ENCODE peak calls at places on chromosomes 11 and 22, in nine cellular contexts. I, E, N, L, R, F, U, Z and S are unnamed samples.

GRCh38 chr11:111336582-111337256 is 38.4 kb downstream of the POU2AF3 start:
- DNase-seq in I (no peak), E (no peak), N (no peak), L (no peak), R (no peak), F (no peak), U (peak; percentile 56), Z (no peak), S (peak; percentile 57)

GRCh38 chr22:23119492-23120414 is 22.0 kb downstream of the RSPH14 start:
- DNase-seq in I (peak; percentile 70), E (peak; percentile 52), N (peak; percentile 62), L (no peak), R (no peak), F (no peak), U (no peak), Z (no peak), S (no peak)

GRCh38 chr11:15645201-15645600 is 530.5 kb downstream of the INSC start:
- DNase-seq in I (no peak), E (no peak), N (no peak), L (no peak), R (no peak), F (no peak), U (no peak), Z (no peak), S (no peak)

GRCh38 chr22:30116362-30117117 is 36.3 kb downstream of the HORMAD2 start:
- DNase-seq in I (no peak), E (no peak), N (no peak), L (no peak), R (no peak), F (no peak), U (no peak), Z (no peak), S (no peak)

GRCh38 chr11:117011541-117011908 is 86.7 kb downstream of the SIK3 start:
- DNase-seq in I (no peak), E (no peak), N (no peak), L (no peak), R (no peak), F (no peak), U (no peak), Z (no peak), S (no peak)

GRCh38 chr11:7583248-7583647 is 69.4 kb downstream of the PPFIBP2 start:
- DNase-seq in I (no peak), E (no peak), N (no peak), L (no peak), R (no peak), F (no peak), U (no peak), Z (no peak), S (no peak)

GRCh38 chr11:4495487-4495886 is 13.0 kb downstream of the OR52K1 start:
- DNase-seq in I (no peak), E (no peak), N (no peak), L (no peak), R (no peak), F (no peak), U (no peak), Z (no peak), S (peak; percentile 82)

GRCh38 chr11:122137081-122137793 is 21.2 kb upstream of the BLID start:
- DNase-seq in I (no peak), E (no peak), N (no peak), L (no peak), R (no peak), F (no peak), U (peak; percentile 68), Z (no peak), S (no peak)

GRCh38 chr11:14713518-14714244 is 70.1 kb downstream of the PDE3B start:
- DNase-seq in I (peak; percentile 48), E (peak; percentile 45), N (peak; percentile 2), L (no peak), R (no peak), F (no peak), U (no peak), Z (no peak), S (no peak)

GRCh38 chr22:23178512-23179254 is 1.6 kb upstream of the BCR start:
- DNase-seq in I (peak; percentile 74), E (peak; percentile 59), N (peak; percentile 45), L (no peak), R (peak; percentile 20), F (peak; percentile 70), U (no peak), Z (no peak), S (peak; percentile 65)

GRCh38 chr11:75554258-75555022 is 7.6 kb upstream of the SERPINH1 start:
- DNase-seq in I (no peak), E (no peak), N (no peak), L (peak; percentile 92), R (no peak), F (peak; percentile 74), U (peak; percentile 100), Z (peak; percentile 92), S (no peak)

GRCh38 chr11:45659818-45660160 is 5.6 kb downstream of the CHST1 start:
- DNase-seq in I (no peak), E (no peak), N (no peak), L (no peak), R (no peak), F (no peak), U (no peak), Z (no peak), S (no peak)

GRCh38 chr22:36773935-36774334 is 2.0 kb downstream of the IFT27 start:
- DNase-seq in I (no peak), E (peak; percentile 30), N (no peak), L (no peak), R (no peak), F (no peak), U (no peak), Z (no peak), S (no peak)